ENCODE peak calls at places on chromosomes 2 and 18, in seven cellular contexts. G, N, P, Q, E, Z and A are unnamed samples.
A peak's percentile ranks its signal among the peaks of the same experiment; 100 is the strongest.

GRCh38 chr2:10548626-10549025 is 100.5 kb upstream of the ODC1 start:
- DNase-seq in N (no peak), E (peak; percentile 85), Q (no peak), P (no peak), Z (no peak), G (no peak), A (no peak)

GRCh38 chr2:201261471-201261870 is 1.1 kb downstream of the CASP8 start:
- DNase-seq in P (peak; percentile 86), G (no peak), N (no peak), Z (no peak), Q (no peak), E (no peak), A (peak; percentile 29)

GRCh38 chr2:226797989-226798421 is 1.6 kb downstream of the IRS1 start:
- DNase-seq in Q (peak; percentile 53), Z (no peak), P (no peak), G (no peak), N (no peak), E (no peak), A (no peak)

GRCh38 chr2:30367232-30368070 is 79.6 kb upstream of the LCLAT1 start:
- DNase-seq in P (no peak), Z (no peak), G (no peak), Q (no peak), N (no peak), E (peak; percentile 3), A (no peak)

GRCh38 chr18:79705272-79705671 is 25.7 kb downstream of the CTDP1 start:
- DNase-seq in Q (no peak), N (no peak), Z (no peak), G (no peak), E (no peak), P (no peak), A (no peak)

GRCh38 chr2:64609229-64609994 is 44.3 kb downstream of the SERTAD2 start:
- DNase-seq in N (peak; percentile 82), E (no peak), P (peak; percentile 86), G (peak; percentile 42), Q (peak; percentile 31), Z (no peak), A (peak; percentile 78)

GRCh38 chr2:156181208-156181607 is 151.3 kb downstream of the NR4A2 start:
- DNase-seq in G (no peak), Z (peak; percentile 20), E (no peak), N (no peak), P (no peak), Q (no peak), A (no peak)

GRCh38 chr2:227308784-227309183 is 16.3 kb upstream of the MFF start:
- DNase-seq in E (no peak), Z (no peak), P (no peak), N (no peak), G (no peak), Q (no peak), A (no peak)

GRCh38 chr2:27078267-27079194 is at the start of gene EMILIN1:
- DNase-seq in G (no peak), E (no peak), N (peak; percentile 39), P (no peak), Z (no peak), Q (peak; percentile 95), A (no peak)

GRCh38 chr2:62343636-62344349 is 147.9 kb downstream of the B3GNT2 start:
- DNase-seq in N (no peak), Q (no peak), G (no peak), P (no peak), Z (peak; percentile 52), E (no peak), A (no peak)

GRCh38 chr2:180759631-180760030 is 220.8 kb upstream of the UBE2E3 start:
- DNase-seq in P (no peak), Z (no peak), G (no peak), E (no peak), N (no peak), Q (no peak), A (no peak)

GRCh38 chr2:28761420-28761819 is 9.8 kb downstream of the PPP1CB start:
- DNase-seq in E (no peak), Z (no peak), Q (no peak), N (no peak), P (no peak), G (no peak), A (no peak)

GRCh38 chr2:224111576-224111975 is 72.5 kb upstream of the SERPINE2 start:
- DNase-seq in N (no peak), Z (no peak), E (no peak), P (no peak), Q (no peak), G (no peak), A (no peak)

GRCh38 chr2:27636766-27637165 is 7.9 kb downstream of the GPN1 start:
- DNase-seq in Z (no peak), Q (no peak), E (no peak), P (no peak), G (no peak), N (no peak), A (no peak)

GRCh38 chr18:37361223-37362157 is 204.1 kb downstream of the CELF4 start:
- DNase-seq in G (no peak), P (no peak), E (no peak), N (peak; percentile 45), Q (no peak), Z (peak; percentile 20), A (no peak)

GRCh38 chr2:219126555-219126954 is 34.1 kb downstream of the NHEJ1 start:
- DNase-seq in N (no peak), Q (no peak), Z (no peak), G (no peak), E (no peak), P (no peak), A (no peak)

GRCh38 chr18:24987933-24988840 is 363.8 kb downstream of the ZNF521 start:
- DNase-seq in N (no peak), Q (no peak), G (no peak), E (no peak), Z (no peak), P (no peak), A (no peak)

GRCh38 chr18:31679133-31679731 is 5.1 kb downstream of the B4GALT6 start:
- DNase-seq in Z (no peak), G (no peak), N (no peak), E (no peak), P (no peak), Q (no peak), A (no peak)

GRCh38 chr2:112886291-112886690 is 24.7 kb upstream of the IL37 start:
- DNase-seq in Q (no peak), Z (no peak), P (no peak), E (no peak), N (no peak), G (no peak), A (no peak)

GRCh38 chr2:183267148-183267827 is 143.0 kb downstream of the NUP35 start:
- DNase-seq in Z (no peak), G (no peak), E (no peak), P (no peak), Q (no peak), N (no peak), A (no peak)

GRCh38 chr18:32771169-32771751 is 1.6 kb downstream of the KLHL14 start:
- DNase-seq in Q (no peak), N (peak; percentile 65), Z (peak; percentile 54), G (peak; percentile 48), P (no peak), E (peak; percentile 12), A (peak; percentile 40)

GRCh38 chr18:3262234-3263171 is 570 bp downstream of the MYL12B start:
- DNase-seq in G (no peak), Z (no peak), Q (no peak), P (peak; percentile 76), N (no peak), E (no peak), A (peak; percentile 14)

GRCh38 chr2:2587364-2587763 is 256.3 kb upstream of the MYT1L start:
- DNase-seq in N (no peak), Q (no peak), G (peak; percentile 31), Z (peak; percentile 64), P (no peak), E (peak; percentile 50), A (no peak)

GRCh38 chr2:128466377-128467175 is 147.9 kb upstream of the HS6ST1 start:
- DNase-seq in G (no peak), N (peak; percentile 0), E (no peak), Q (no peak), Z (no peak), P (no peak), A (no peak)

GRCh38 chr18:49537232-49537876 is 24.5 kb upstream of the LIPG start:
- DNase-seq in Z (no peak), P (no peak), G (no peak), Q (no peak), N (no peak), E (no peak), A (no peak)

GRCh38 chr2:223260681-223261080 is 208.7 kb downstream of the KCNE4 start:
- DNase-seq in Z (no peak), N (no peak), G (no peak), Q (no peak), E (no peak), P (no peak), A (no peak)

GRCh38 chr2:55138546-55139288 is 88.5 kb upstream of the RTN4 start:
- DNase-seq in G (no peak), Q (no peak), E (no peak), Z (no peak), N (no peak), P (no peak), A (no peak)

GRCh38 chr2:222360997-222361396 is 62.2 kb upstream of the PAX3 start:
- DNase-seq in Q (no peak), Z (no peak), P (no peak), G (no peak), N (no peak), E (no peak), A (no peak)

GRCh38 chr2:96321230-96322103 is 3.6 kb upstream of the ITPRIPL1 start:
- DNase-seq in G (peak; percentile 20), Q (no peak), P (peak; percentile 92), N (peak; percentile 85), E (peak; percentile 86), Z (peak; percentile 63), A (peak; percentile 76)

GRCh38 chr2:122843503-122843902 is 1088.1 kb downstream of the TSN start:
- DNase-seq in Q (no peak), E (no peak), G (no peak), N (no peak), Z (no peak), P (no peak), A (no peak)

GRCh38 chr2:197883354-197884032 is 79.1 kb downstream of the PLCL1 start:
- DNase-seq in P (no peak), Z (no peak), Q (no peak), G (no peak), N (no peak), E (no peak), A (no peak)

GRCh38 chr2:206084468-206084869 is 1.5 kb downstream of the INO80D start:
- DNase-seq in G (peak; percentile 18), N (peak; percentile 87), Q (peak; percentile 77), Z (peak; percentile 36), E (peak; percentile 56), P (peak; percentile 69), A (no peak)